ENCODE peak calls at places on chromosomes 2 and 18, in five cellular contexts. U, D, K, A and T are unnamed samples.

GRCh38 chr2:237629188-237629534 is 1.8 kb downstream of the LRRFIP1 start:
- DNase-seq in U (no peak), D (no peak), K (no peak), A (no peak), T (no peak)

GRCh38 chr2:217256261-217256660 is 396.4 kb upstream of the TNP1 start:
- DNase-seq in K (no peak), A (no peak), D (no peak), U (no peak), T (no peak)

GRCh38 chr18:12278765-12279682 is 24.9 kb downstream of the CIDEA start:
- DNase-seq in A (no peak), D (no peak), K (no peak), U (peak), T (no peak)

GRCh38 chr2:45301307-45302010 is 292.2 kb upstream of the SIX2 start:
- DNase-seq in A (no peak), U (no peak), K (no peak), D (no peak), T (no peak)

GRCh38 chr2:238595750-238596570 is 169.2 kb downstream of the ASB1 start:
- DNase-seq in K (no peak), A (no peak), U (no peak), D (no peak), T (no peak)

GRCh38 chr2:11270891-11271290 is 73.5 kb downstream of the ROCK2 start:
- DNase-seq in D (no peak), U (no peak), K (no peak), A (no peak), T (no peak)

GRCh38 chr2:236782938-236783337 is 213.3 kb downstream of the ACKR3 start:
- DNase-seq in K (no peak), A (no peak), U (no peak), D (no peak), T (no peak)

GRCh38 chr18:323253-323622 is 55.4 kb upstream of the THOC1 start:
- DNase-seq in U (peak), A (no peak), D (no peak), K (no peak), T (no peak)

GRCh38 chr18:63316612-63317555 is 2.7 kb downstream of the BCL2 start:
- DNase-seq in K (no peak), D (no peak), A (no peak), U (no peak), T (no peak)

GRCh38 chr2:239272626-239273025 is 128.2 kb downstream of the HDAC4 start:
- DNase-seq in A (no peak), K (no peak), U (no peak), D (no peak), T (no peak)

GRCh38 chr2:225223301-225223700 is 176.2 kb upstream of the NYAP2 start:
- DNase-seq in A (no peak), K (no peak), D (no peak), U (no peak), T (no peak)

GRCh38 chr2:42840141-42840540 is 47.8 kb upstream of the HAAO start:
- DNase-seq in D (no peak), U (no peak), A (no peak), K (no peak), T (no peak)
- TF ChIP-seq FOXM1 in D (no peak), U (no peak), A (no peak), K (no peak), T (no peak)

GRCh38 chr2:85834456-85834855 is 54.3 kb downstream of the ST3GAL5 start:
- DNase-seq in K (no peak), A (no peak), U (no peak), D (no peak), T (no peak)
- TF ChIP-seq FOXM1 in K (no peak), A (no peak), U (no peak), D (no peak), T (no peak)

DNA sequence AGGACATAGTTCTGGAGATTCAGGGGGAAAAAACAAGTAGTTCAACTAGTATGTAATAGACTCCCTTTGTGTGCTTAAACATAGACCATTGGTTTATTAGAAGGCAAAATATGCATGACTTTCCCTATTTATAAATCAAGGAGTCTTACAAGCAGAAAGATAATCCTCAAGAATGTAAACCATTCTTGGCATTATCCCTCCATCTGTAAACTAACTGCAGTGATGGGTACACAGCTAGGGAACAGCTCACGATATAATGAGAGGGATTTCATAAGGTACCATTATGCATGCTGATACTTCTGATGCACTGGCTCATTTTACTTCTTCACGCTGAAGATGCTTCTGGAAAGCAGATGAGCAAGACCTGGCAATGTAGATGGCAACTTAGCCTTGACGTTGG is 878 bp downstream of the FBXO15 start:
- DNase-seq in D (no peak), K (no peak), A (no peak), U (no peak), T (no peak)
- TF ChIP-seq FOXM1 in D (no peak), K (no peak), A (no peak), U (no peak), T (no peak)

GRCh38 chr2:136149011-136149410 is 31.1 kb upstream of the CXCR4 start:
- DNase-seq in A (no peak), U (no peak), D (no peak), K (no peak), T (no peak)
- TF ChIP-seq FOXM1 in A (no peak), U (no peak), D (no peak), K (no peak), T (no peak)

GRCh38 chr18:48796491-48797205 is 154.1 kb downstream of the SMAD7 start:
- DNase-seq in K (no peak), A (no peak), U (no peak), D (no peak), T (no peak)
- TF ChIP-seq FOXM1 in K (no peak), A (no peak), U (no peak), D (no peak), T (no peak)

GRCh38 chr2:189233527-189233926 is 54.0 kb upstream of the COL5A2 start:
- DNase-seq in A (no peak), U (no peak), D (no peak), K (no peak), T (no peak)

GRCh38 chr2:189232759-189233406 is 53.3 kb upstream of the COL5A2 start:
- DNase-seq in A (peak), K (no peak), D (no peak), U (no peak), T (no peak)

GRCh38 chr2:189238903-189239302 is 59.3 kb upstream of the COL5A2 start:
- DNase-seq in D (no peak), U (no peak), K (no peak), A (no peak), T (no peak)

GRCh38 chr2:189234991-189235390 is 55.4 kb upstream of the COL5A2 start:
- DNase-seq in D (no peak), K (no peak), A (no peak), U (no peak), T (no peak)

DNA sequence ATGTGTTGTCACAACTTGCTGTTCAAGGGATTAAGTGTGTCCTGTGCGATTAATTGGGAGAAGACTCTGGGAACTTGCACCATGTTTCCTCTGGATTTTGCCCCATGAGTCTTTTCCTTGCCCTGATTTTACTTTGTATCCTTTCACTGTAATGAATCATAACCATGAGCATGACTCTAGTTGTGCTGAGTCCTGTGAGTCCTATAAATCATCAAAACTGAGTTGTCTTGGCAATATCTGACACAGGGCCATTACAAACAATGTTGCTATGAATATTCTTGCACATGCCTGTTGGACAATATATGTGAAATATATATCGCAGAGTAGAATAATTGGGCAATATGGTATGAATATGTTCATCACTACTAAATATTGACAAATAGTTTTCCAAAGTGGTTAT is 56.5 kb upstream of the COL5A2 start:
- DNase-seq in U (no peak), D (no peak), K (no peak), A (no peak), T (no peak)
- TF ChIP-seq FOXM1 in U (no peak), D (no peak), K (no peak), A (no peak), T (no peak)

GRCh38 chr2:176129013-176129796 is at the start of gene HOXD8:
- DNase-seq in A (no peak), U (no peak), D (peak), K (peak), T (no peak)
- TF ChIP-seq FOXM1 in A (no peak), U (no peak), D (no peak), K (no peak), T (no peak)

GRCh38 chr2:177329035-177329434 is 63.5 kb upstream of the AGPS start:
- DNase-seq in K (peak), D (no peak), A (no peak), U (no peak), T (no peak)

GRCh38 chr2:177327065-177327464 is 62.5 kb upstream of the NFE2L2 start:
- DNase-seq in U (no peak), D (no peak), A (no peak), K (no peak), T (no peak)

GRCh38 chr2:177326591-177326990 is 62.1 kb upstream of the NFE2L2 start:
- DNase-seq in D (no peak), K (no peak), U (no peak), A (no peak), T (no peak)

GRCh38 chr2:177326005-177326404 is 61.5 kb upstream of the NFE2L2 start:
- DNase-seq in U (no peak), A (no peak), D (no peak), K (no peak), T (no peak)

GRCh38 chr2:177328056-177328455 is 63.5 kb upstream of the NFE2L2 start:
- DNase-seq in D (no peak), A (no peak), U (no peak), K (peak), T (no peak)
- TF ChIP-seq FOXM1 in D (no peak), A (no peak), U (no peak), K (no peak), T (no peak)

DNA sequence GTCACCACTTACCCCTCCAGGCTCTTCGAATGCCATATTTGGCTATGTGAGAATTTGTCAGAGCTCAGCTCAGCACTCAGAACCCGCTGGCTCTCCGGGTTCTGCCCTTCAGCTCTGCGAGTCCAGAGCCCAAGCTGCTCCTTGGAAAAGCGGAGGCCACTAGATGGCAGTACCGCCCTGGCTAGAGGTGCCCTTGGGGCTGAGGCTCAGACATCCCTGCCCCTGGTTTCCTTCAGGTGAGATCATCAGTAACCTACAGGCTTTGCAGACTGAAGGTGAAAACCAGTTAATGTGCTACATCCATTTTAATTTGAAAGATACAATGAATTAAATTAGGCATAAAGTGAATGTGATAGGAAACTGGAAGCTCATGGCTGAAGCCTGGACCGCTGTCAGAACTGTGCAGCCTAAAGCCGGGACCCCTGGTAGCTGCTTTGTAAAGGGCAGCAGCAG is 285.6 kb downstream of the AGAP1 start:
- DNase-seq in D (peak), A (no peak), U (peak), K (peak), T (peak)
- TF ChIP-seq FOXM1 in D (no peak), A (no peak), U (no peak), K (no peak), T (no peak)

GRCh38 chr2:26721267-26722032 is 28.9 kb downstream of the KCNK3 start:
- DNase-seq in U (peak), D (no peak), K (no peak), A (no peak), T (no peak)
- TF ChIP-seq FOXM1 in U (no peak), D (no peak), K (no peak), A (no peak), T (no peak)